ENCODE peak calls at places on chromosomes 16 and 17, in six cellular contexts. Z, U, E, F, J and B are unnamed samples.

GRCh38 chr17:56661906-56662305 is 68.4 kb downstream of the NOG start:
- DNase-seq in Z (no peak), U (no peak), E (no peak), F (no peak), J (no peak), B (no peak)

GRCh38 chr16:3101841-3102470 is 2.9 kb upstream of the ZSCAN10 start:
- DNase-seq in Z (peak), U (no peak), E (no peak), F (peak), J (peak), B (no peak)

GRCh38 chr17:67365762-67366192 is 600 bp downstream of the PSMD12 start:
- DNase-seq in Z (no peak), U (no peak), E (no peak), F (peak), J (no peak), B (no peak)

GRCh38 chr17:6713130-6713917 is at the start of gene SLC13A5:
- DNase-seq in Z (peak), U (no peak), E (no peak), F (peak), J (peak), B (no peak)

GRCh38 chr16:29737713-29738112 is 8.1 kb downstream of the C16orf54 start:
- DNase-seq in Z (no peak), U (no peak), E (no peak), F (no peak), J (no peak), B (no peak)

GRCh38 chr17:6305613-6306360 is 129.1 kb downstream of the AIPL1 start:
- DNase-seq in Z (no peak), U (no peak), E (no peak), F (no peak), J (no peak), B (no peak)

GRCh38 chr17:4584125-4584834 is at the start of gene SMTNL2:
- DNase-seq in Z (peak), U (no peak), E (peak), F (no peak), J (peak), B (no peak)

GRCh38 chr17:79408251-79408650 is 202.6 kb downstream of the RBFOX3 start:
- DNase-seq in Z (no peak), U (no peak), E (no peak), F (no peak), J (no peak), B (no peak)

GRCh38 chr17:9472541-9472940 is 103.1 kb downstream of the STX8 start:
- DNase-seq in Z (no peak), U (no peak), E (no peak), F (peak), J (no peak), B (no peak)

GRCh38 chr17:77857613-77858012 is 100.9 kb upstream of the TNRC6C start:
- DNase-seq in Z (no peak), U (no peak), E (no peak), F (no peak), J (no peak), B (no peak)

GRCh38 chr16:85696761-85697160 is 8.0 kb upstream of the GINS2 start:
- DNase-seq in Z (no peak), U (no peak), E (no peak), F (no peak), J (no peak), B (no peak)

DNA sequence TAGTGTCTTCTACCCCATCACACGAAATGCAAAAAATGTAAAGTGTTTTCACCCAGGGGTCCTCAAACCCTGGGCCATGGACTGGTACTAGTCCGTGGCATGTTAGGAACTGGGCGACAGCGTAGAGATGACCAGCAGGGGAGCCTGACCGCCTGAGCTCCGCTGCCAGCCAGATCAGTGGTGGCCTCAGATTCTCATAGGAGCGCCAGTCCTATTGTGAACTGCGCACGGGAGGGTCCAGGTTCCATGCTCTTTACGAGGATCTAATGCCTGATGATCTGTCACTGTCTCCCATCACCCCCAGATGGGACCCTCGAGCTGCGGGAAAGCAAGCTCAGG is 4.5 kb downstream of the SCARF1 start:
- DNase-seq in Z (no peak), U (no peak), E (no peak), F (no peak), J (no peak), B (no peak)
- TF ChIP-seq CTCF in Z (no peak), U (no peak), E (no peak), F (no peak), J (no peak), B (peak)

DNA sequence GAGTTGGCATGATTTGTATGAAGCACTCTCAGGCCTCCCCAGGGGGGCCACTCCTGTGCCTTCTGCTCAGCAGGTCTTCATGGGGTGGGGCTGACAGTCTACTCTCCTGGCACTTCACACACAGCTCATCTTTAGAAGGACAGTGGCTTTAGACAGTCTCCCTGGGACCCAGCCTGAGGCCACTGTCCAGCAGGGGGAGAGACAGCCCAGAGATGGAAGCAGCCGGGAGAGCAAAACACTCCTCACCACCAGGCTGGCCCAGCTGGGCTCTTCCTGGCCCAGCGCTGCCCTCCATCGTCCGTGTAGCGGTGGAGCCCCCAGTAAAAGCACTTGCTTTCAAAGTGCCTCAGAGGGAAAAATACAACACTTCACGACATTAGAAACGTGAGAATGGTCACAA is 62.0 kb upstream of the CRHR1 start:
- DNase-seq in Z (no peak), U (no peak), E (no peak), F (no peak), J (peak), B (no peak)
- TF ChIP-seq CTCF in Z (no peak), U (peak), E (no peak), F (peak), J (peak), B (peak)

GRCh38 chr17:17792143-17792550 is 44.6 kb downstream of the SREBF1 start:
- DNase-seq in Z (no peak), U (no peak), E (no peak), F (no peak), J (no peak), B (no peak)

GRCh38 chr17:17794382-17794781 is 42.4 kb downstream of the SREBF1 start:
- DNase-seq in Z (no peak), U (no peak), E (no peak), F (no peak), J (no peak), B (no peak)

GRCh38 chr17:17793378-17794214 is 43.2 kb downstream of the SREBF1 start:
- DNase-seq in Z (no peak), U (no peak), E (no peak), F (no peak), J (no peak), B (no peak)

GRCh38 chr17:17790673-17791464 is 45.9 kb downstream of the SREBF1 start:
- DNase-seq in Z (peak), U (no peak), E (no peak), F (no peak), J (no peak), B (no peak)

DNA sequence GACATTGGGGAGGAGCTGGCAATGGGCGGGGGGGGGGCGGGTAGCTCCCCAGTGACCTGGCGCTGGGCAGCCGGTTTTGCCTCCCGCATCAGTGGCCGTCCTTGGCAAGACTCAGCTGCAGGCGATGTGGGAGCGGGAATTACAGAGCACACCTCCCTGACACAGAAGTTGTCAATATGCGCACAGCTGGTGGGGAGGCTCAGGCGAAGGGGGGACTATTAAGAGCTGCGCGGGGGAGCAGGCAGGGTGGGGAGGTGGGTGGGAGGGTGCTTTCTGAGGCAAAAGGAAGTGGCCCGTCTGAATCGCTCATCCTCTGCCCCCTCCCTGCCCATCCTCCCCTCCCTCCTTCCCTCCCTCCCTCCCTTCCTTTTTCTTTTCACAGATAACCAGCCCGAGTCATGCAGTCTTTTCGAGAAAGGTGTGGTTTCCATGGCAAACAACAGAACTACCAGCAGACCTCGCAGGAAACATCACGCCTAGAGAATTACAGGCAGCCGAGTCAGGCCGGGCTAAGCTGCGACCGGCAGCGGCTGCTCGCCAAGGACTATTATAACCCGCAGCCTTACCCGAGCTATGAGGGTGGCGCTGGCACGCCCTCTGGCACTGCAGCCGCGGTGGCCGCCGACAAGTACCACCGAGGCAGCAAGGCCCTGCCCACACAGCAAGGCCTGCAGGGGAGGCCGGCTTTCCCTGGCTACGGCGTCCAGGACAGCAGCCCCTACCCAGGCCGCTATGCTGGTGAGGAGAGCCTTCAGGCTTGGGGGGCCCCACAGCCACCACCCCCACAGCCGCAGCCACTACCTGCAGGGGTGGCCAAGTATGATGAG is 44.0 kb downstream of the SREBF1 start:
- DNase-seq in Z (peak), U (peak), E (no peak), F (peak), J (peak), B (no peak)
- TF ChIP-seq CTCF in Z (no peak), U (no peak), E (no peak), F (no peak), J (no peak), B (no peak)

DNA sequence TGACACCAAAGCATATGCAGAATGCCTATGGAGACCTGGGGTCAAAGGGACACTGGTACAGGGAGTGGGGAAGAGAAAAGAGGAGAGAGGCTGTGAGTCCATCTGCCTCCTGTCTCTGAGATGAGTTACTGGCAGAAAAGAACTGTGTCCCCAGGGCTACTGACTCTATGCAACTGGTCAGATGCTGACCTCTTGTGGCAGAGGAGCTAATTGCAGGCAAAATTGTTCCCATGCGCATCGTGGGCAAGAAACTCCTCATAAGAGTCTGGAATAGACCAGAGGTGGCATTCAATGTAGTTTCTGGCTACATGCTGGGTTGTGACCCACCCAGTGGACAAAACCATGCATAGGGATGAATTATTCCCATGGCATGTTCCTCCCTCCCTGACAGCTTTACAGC is 26.1 kb upstream of the MLKL start:
- DNase-seq in Z (peak), U (no peak), E (no peak), F (no peak), J (no peak), B (no peak)
- TF ChIP-seq CTCF in Z (peak), U (peak), E (peak), F (peak), J (peak), B (peak)

GRCh38 chr16:17230932-17231581 is 239.7 kb downstream of the XYLT1 start:
- DNase-seq in Z (no peak), U (no peak), E (no peak), F (no peak), J (no peak), B (no peak)
- TF ChIP-seq CTCF in Z (no peak), U (no peak), E (no peak), F (no peak), J (no peak), B (no peak)

DNA sequence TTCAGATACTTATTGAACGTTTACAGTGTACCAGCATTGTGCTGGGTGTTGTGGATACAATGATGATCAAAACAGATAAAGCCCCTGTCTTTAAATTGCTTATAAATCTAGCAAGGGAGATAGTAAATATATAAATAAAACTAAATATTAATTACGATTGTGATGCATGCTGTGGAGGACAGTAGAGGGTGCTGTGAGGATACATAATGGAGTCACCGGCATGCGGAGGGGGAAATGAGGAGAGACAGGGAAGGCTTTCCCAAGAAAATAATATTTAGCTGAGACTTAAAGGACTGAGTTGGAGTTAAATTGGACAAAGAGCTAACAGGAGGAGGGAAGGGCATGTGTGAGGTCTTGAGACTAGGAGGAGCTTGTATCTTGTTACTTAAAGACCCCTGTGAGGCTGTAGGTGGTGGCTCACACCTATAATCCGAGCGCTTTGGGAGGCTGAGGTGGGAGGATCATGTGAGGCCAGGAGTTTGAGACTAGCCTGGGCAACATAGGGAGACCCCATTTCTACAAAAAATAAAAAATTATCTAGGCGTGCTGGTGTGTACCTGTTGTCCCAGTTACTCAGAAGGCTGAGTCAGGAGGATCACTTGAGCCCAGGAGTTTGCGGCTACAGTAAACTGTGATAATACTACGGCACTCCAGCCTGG is 2.4 kb downstream of the DHRS7B start:
- DNase-seq in Z (peak), U (peak), E (no peak), F (peak), J (peak), B (no peak)
- TF ChIP-seq CTCF in Z (peak), U (peak), E (no peak), F (peak), J (no peak), B (peak)

DNA sequence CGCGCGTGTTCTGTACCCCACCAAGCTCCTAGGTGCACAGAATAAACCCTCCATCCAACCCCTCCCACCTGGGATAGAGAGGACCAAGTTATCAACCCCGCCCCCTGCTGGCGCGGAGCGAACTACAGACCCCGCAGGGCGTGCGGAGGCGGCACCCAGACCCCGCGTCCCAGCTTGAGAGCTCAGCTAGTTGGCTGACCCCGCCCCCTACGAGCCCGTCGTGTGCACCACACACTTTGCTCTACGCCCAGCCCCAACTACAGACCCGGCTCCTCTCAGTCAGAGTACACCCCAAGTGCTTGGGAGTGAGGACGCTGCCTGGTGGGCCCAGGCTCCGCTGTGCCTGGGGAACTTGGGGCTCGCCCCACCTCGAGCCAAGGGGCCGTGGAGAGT is 1.5 kb downstream of the GRIN2A start:
- DNase-seq in Z (peak), U (no peak), E (peak), F (peak), J (peak), B (peak)
- TF ChIP-seq CTCF in Z (peak), U (peak), E (peak), F (peak), J (peak), B (peak)

GRCh38 chr17:81911277-81911961 is at the start of gene PCYT2:
- DNase-seq in Z (peak), U (peak), E (peak), F (peak), J (peak), B (peak)
- TF ChIP-seq CTCF in Z (no peak), U (no peak), E (peak), F (no peak), J (no peak), B (peak)

GRCh38 chr17:63117431-63117830 is 151.4 kb downstream of the TANC2 start:
- DNase-seq in Z (no peak), U (no peak), E (no peak), F (no peak), J (no peak), B (no peak)

GRCh38 chr17:63116967-63117366 is 150.9 kb downstream of the TANC2 start:
- DNase-seq in Z (peak), U (peak), E (no peak), F (peak), J (no peak), B (no peak)

GRCh38 chr17:63116228-63116627 is 150.2 kb downstream of the TANC2 start:
- DNase-seq in Z (peak), U (no peak), E (no peak), F (no peak), J (no peak), B (no peak)

DNA sequence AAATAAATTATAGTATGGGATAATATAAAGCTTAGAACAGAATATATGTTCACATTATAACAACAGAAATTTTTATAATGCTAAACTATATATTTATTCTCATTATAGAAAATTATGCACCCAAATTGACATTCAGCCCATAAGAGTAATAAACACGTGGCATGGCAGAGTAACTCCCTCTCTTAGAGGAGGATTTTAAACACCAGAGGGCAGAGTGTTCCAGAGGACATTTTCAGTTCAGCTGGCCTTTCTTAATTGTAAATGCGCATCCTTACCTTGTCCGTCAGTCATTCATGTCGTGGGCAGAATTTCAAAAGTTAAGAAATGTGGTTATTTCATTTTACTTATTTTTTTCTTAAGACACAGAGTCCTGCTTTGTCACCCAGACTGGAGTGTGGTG is 147.1 kb downstream of the TANC2 start:
- DNase-seq in Z (peak), U (no peak), E (no peak), F (peak), J (no peak), B (no peak)
- TF ChIP-seq CTCF in Z (peak), U (no peak), E (no peak), F (peak), J (no peak), B (peak)